ENCODE peak calls at places on chromosome 2, in six cellular contexts. C, X, F, D, G and S are unnamed samples. For H3K4me1, the result is how much of the 10 kb centered on the place peaks cover.

GRCh38 chr2:189791338-189792042 is 7.2 kb downstream of the PMS1 start:
- DNase-seq in D (no peak), G (no peak), C (peak), X (no peak), F (no peak), S (no peak)

GRCh38 chr2:21970971-21971370 is 847.2 kb downstream of the TDRD15 start:
- DNase-seq in D (no peak), C (no peak), X (no peak), F (peak), G (no peak), S (no peak)

GRCh38 chr2:53568463-53568862 is 199.1 kb upstream of the CHAC2 start:
- DNase-seq in C (no peak), G (no peak), F (no peak), X (peak), D (no peak), S (peak)

GRCh38 chr2:55524884-55525437 is 5.4 kb downstream of the CFAP36 start:
- DNase-seq in G (no peak), D (no peak), X (no peak), F (no peak), C (no peak), S (no peak)

GRCh38 chr2:195027947-195028346 is 629.1 kb upstream of the SLC39A10 start:
- DNase-seq in X (no peak), F (no peak), G (no peak), C (no peak), D (no peak), S (no peak)

GRCh38 chr2:74513605-74514367 is 464 bp upstream of the TLX2 start:
- DNase-seq in X (no peak), F (no peak), C (peak), D (no peak), G (peak), S (peak)

GRCh38 chr2:33022989-33023731 is 76.4 kb downstream of the LTBP1 start:
- DNase-seq in G (peak), C (no peak), F (no peak), X (peak), D (no peak), S (peak)

GRCh38 chr2:223642496-223642895 is 40.3 kb upstream of the SCG2 start:
- DNase-seq in F (no peak), D (no peak), G (peak), C (no peak), X (peak), S (peak)

GRCh38 chr2:134677866-134678774 is 40.7 kb downstream of the TMEM163 start:
- DNase-seq in D (no peak), F (peak), C (no peak), X (no peak), G (no peak), S (no peak)

GRCh38 chr2:26612034-26612433 is 29.1 kb downstream of the CIB4 start:
- DNase-seq in G (no peak), C (no peak), X (no peak), D (no peak), F (no peak), S (no peak)

GRCh38 chr2:26612522-26613240 is 28.5 kb downstream of the CIB4 start:
- DNase-seq in D (no peak), F (no peak), C (no peak), X (no peak), G (no peak), S (peak)

GRCh38 chr2:26614205-26615128 is 26.7 kb downstream of the CIB4 start:
- DNase-seq in F (no peak), D (no peak), C (no peak), X (no peak), G (no peak), S (no peak)

GRCh38 chr2:26615336-26616031 is 25.7 kb downstream of the CIB4 start:
- DNase-seq in G (no peak), F (no peak), X (no peak), C (no peak), D (no peak), S (no peak)

GRCh38 chr2:26613241-26614204 is 27.6 kb downstream of the CIB4 start:
- DNase-seq in F (peak), C (no peak), D (no peak), X (no peak), G (no peak), S (no peak)
- H3K4me1 ChIP-seq in F (under half), C (under half), D (under half), X (under half), G (under half), S (under half)

DNA sequence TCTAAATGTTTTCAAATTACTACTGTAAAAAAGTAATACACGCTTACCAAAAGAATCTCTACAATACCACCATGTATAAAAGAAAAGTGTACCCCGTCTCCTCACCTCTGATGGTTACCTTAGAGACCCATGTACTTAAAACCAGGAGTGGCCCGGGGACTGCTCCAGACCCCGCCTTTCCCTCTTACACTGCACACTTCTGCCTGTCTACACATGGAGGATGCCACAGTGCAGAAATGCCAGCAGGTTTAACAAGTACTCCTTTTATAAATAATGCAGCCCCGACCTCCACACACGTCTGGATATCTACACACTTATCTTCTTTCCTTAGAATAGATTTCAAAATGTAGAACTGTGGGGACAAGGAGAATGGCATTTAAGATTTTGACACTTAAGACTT is 5.3 kb downstream of the HDAC4 start:
- DNase-seq in F (peak), D (no peak), G (no peak), C (no peak), X (no peak), S (no peak)
- H3K27ac ChIP-seq in F (no peak), D (no peak), G (no peak), C (no peak), X (no peak), S (no peak)

GRCh38 chr2:205709319-205709718 is 27.0 kb downstream of the NRP2 start:
- DNase-seq in F (no peak), G (no peak), C (no peak), X (no peak), D (no peak), S (no peak)
- H3K4me1 ChIP-seq in F (under half), G (under half), C (under half), X (under half), D (under half), S (under half)

DNA sequence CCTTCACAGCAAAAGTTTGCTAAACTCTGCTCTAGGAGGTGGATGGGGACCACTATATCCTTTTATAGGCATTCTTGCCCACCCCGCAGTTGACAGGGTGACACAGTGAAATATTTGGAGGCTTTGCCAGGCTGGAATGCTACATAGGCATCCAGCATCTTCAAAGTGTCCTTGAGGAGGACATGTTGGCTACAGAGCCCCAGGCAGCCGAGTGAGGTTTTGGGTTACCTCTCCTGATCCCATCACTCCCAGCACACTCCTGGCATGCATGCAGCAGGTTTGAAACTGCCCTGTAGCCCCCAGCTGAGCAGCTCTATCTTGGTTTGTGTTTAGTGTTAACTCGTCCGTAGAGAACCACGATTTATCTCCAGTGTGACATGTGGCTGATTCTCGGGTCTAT is 7.3 kb downstream of the FOSL2 start:
- DNase-seq in G (no peak), X (no peak), F (no peak), C (no peak), D (no peak), S (no peak)
- H3K27ac ChIP-seq in G (peak), X (no peak), F (no peak), C (no peak), D (no peak), S (no peak)

GRCh38 chr2:45765007-45765767 is 113.7 kb downstream of the PRKCE start:
- DNase-seq in D (no peak), C (no peak), F (no peak), X (no peak), G (no peak), S (no peak)
- H3K4me1 ChIP-seq in D (under half), C (under half), F (under half), X (under half), G (under half), S (under half)

GRCh38 chr2:202944816-202945215 is 32.7 kb downstream of the CARF start:
- DNase-seq in C (no peak), D (no peak), X (peak), F (no peak), G (no peak), S (no peak)
- H3K27ac ChIP-seq in C (no peak), D (no peak), X (no peak), F (no peak), G (no peak), S (no peak)

GRCh38 chr2:40403233-40403841 is 48.6 kb downstream of the SLC8A1 start:
- DNase-seq in G (peak), X (peak), F (no peak), D (no peak), C (no peak), S (no peak)
- H3K4me1 ChIP-seq in G (half or more), X (under half), F (under half), D (under half), C (under half), S (under half)

GRCh38 chr2:118689874-118690273 is 157.6 kb downstream of the EN1 start:
- DNase-seq in D (no peak), G (no peak), X (no peak), C (no peak), F (no peak), S (no peak)
- H3K27ac ChIP-seq in D (no peak), G (no peak), X (no peak), C (no peak), F (no peak), S (no peak)

GRCh38 chr2:72027426-72028161 is 120.1 kb downstream of the CYP26B1 start:
- DNase-seq in D (no peak), G (peak), C (no peak), X (no peak), F (no peak), S (no peak)

GRCh38 chr2:72028996-72029395 is 118.7 kb downstream of the CYP26B1 start:
- DNase-seq in F (no peak), D (no peak), C (no peak), X (no peak), G (no peak), S (no peak)

GRCh38 chr2:72028351-72028995 is 119.2 kb downstream of the CYP26B1 start:
- DNase-seq in F (no peak), C (no peak), X (no peak), G (no peak), D (no peak), S (no peak)

GRCh38 chr2:72024451-72025175 is 123.0 kb downstream of the CYP26B1 start:
- DNase-seq in F (no peak), G (no peak), D (no peak), C (no peak), X (no peak), S (peak)

GRCh38 chr2:72026819-72027425 is 120.7 kb downstream of the CYP26B1 start:
- DNase-seq in F (no peak), C (no peak), G (no peak), X (no peak), D (no peak), S (no peak)
- H3K4me1 ChIP-seq in F (under half), C (under half), G (under half), X (under half), D (under half), S (under half)